ENCODE peak calls at places on chromosomes 16 and 17, in nine cellular contexts. V is adipocyte, C is neural progenitor cell, T is IMR-90, E is Karpas-422, H is mesendoderm, W is fibroblast of lung, N is kidney, B is endodermal cell. G is an unnamed sample.
A peak's percentile ranks its signal among the peaks of the same experiment; 100 is the strongest.

GRCh38 chr16:51154271-51155171 is 3.5 kb upstream of the SALL1 start:
- DNase-seq in V (no peak), C (peak; percentile 84), T (no peak), E (no peak), H (peak; percentile 74), W (no peak), N (peak; percentile 89), B (peak; percentile 84), G (no peak)

GRCh38 chr17:81314410-81315169 is 19.5 kb upstream of the SLC38A10 start:
- DNase-seq in V (no peak), C (no peak), T (no peak), E (no peak), H (no peak), W (no peak), N (no peak), B (no peak), G (no peak)

GRCh38 chr17:40859536-40859935 is 7.5 kb downstream of the KRT12 start:
- DNase-seq in V (no peak), C (no peak), T (peak; percentile 8), E (no peak), H (no peak), W (no peak), N (no peak), B (no peak), G (no peak)

GRCh38 chr16:57567691-57568090 is 25.2 kb downstream of the ADGRG5 start:
- DNase-seq in V (no peak), C (no peak), T (no peak), E (no peak), H (no peak), W (no peak), N (no peak), B (no peak), G (no peak)

GRCh38 chr16:84426804-84427203 is 58.5 kb downstream of the ATP2C2 start:
- DNase-seq in V (no peak), C (no peak), T (no peak), E (no peak), H (no peak), W (no peak), N (no peak), B (no peak), G (no peak)

GRCh38 chr16:58417600-58417999 is 25.3 kb downstream of the GINS3 start:
- DNase-seq in V (no peak), C (no peak), T (no peak), E (peak; percentile 98), H (no peak), W (no peak), N (no peak), B (no peak), G (no peak)

GRCh38 chr17:28497931-28498330 is 8.2 kb upstream of the FOXN1 start:
- DNase-seq in V (no peak), C (no peak), T (no peak), E (no peak), H (peak; percentile 36), W (no peak), N (no peak), B (peak; percentile 84), G (no peak)

GRCh38 chr16:66935319-66936011 is at the start of gene CES2:
- DNase-seq in V (peak; percentile 70), C (no peak), T (peak; percentile 29), E (no peak), H (no peak), W (peak; percentile 39), N (peak; percentile 91), B (peak; percentile 68), G (no peak)

GRCh38 chr16:1708768-1709180 is 2.8 kb downstream of the MAPK8IP3 start:
- DNase-seq in V (peak; percentile 12), C (no peak), T (peak; percentile 86), E (no peak), H (no peak), W (peak; percentile 48), N (no peak), B (no peak), G (peak; percentile 79)

GRCh38 chr17:75124041-75124818 is 7.3 kb downstream of the NT5C start:
- DNase-seq in V (no peak), C (no peak), T (peak; percentile 18), E (no peak), H (no peak), W (peak; percentile 65), N (peak; percentile 92), B (no peak), G (peak; percentile 79)

GRCh38 chr17:45984368-45984767 is 14.7 kb upstream of the STH start:
- DNase-seq in V (no peak), C (no peak), T (no peak), E (no peak), H (no peak), W (no peak), N (peak; percentile 39), B (no peak), G (no peak)

GRCh38 chr16:12788758-12789157 is 14.9 kb downstream of the CPPED1 start:
- DNase-seq in V (no peak), C (no peak), T (no peak), E (no peak), H (no peak), W (no peak), N (no peak), B (no peak), G (no peak)

GRCh38 chr16:12796498-12796897 is 7.2 kb downstream of the CPPED1 start:
- DNase-seq in V (peak; percentile 7), C (no peak), T (peak; percentile 16), E (no peak), H (no peak), W (no peak), N (no peak), B (no peak), G (peak; percentile 25)

GRCh38 chr16:12794486-12795399 is 8.9 kb downstream of the CPPED1 start:
- DNase-seq in V (no peak), C (no peak), T (no peak), E (no peak), H (no peak), W (no peak), N (no peak), B (no peak), G (no peak)

GRCh38 chr16:12791340-12791739 is 12.3 kb downstream of the CPPED1 start:
- DNase-seq in V (no peak), C (no peak), T (no peak), E (no peak), H (no peak), W (no peak), N (no peak), B (no peak), G (no peak)

GRCh38 chr16:12793120-12793889 is 10.4 kb downstream of the CPPED1 start:
- DNase-seq in V (no peak), C (peak; percentile 24), T (no peak), E (no peak), H (peak; percentile 64), W (no peak), N (no peak), B (peak; percentile 70), G (no peak)
- H3K9ac ChIP-seq in V (no peak overlapping the region), C (no peak overlapping the region), T (no peak overlapping the region), E (no peak overlapping the region), H (no peak overlapping the region), W (no peak overlapping the region), N (no peak overlapping the region), B (no peak overlapping the region), G (no peak overlapping the region)

GRCh38 chr17:10421211-10421610 is 539 bp downstream of the MYH8 start:
- DNase-seq in V (no peak), C (no peak), T (no peak), E (no peak), H (no peak), W (no peak), N (no peak), B (no peak), G (no peak)
- H3K9ac ChIP-seq in V (no peak overlapping the region), C (no peak overlapping the region), T (no peak overlapping the region), E (no peak overlapping the region), H (no peak overlapping the region), W (no peak overlapping the region), N (no peak overlapping the region), B (no peak overlapping the region), G (no peak overlapping the region)

GRCh38 chr17:2855063-2855600 is 58.9 kb downstream of the RAP1GAP2 start:
- DNase-seq in V (no peak), C (no peak), T (peak; percentile 34), E (no peak), H (no peak), W (no peak), N (no peak), B (peak; percentile 72), G (no peak)
- H3K9ac ChIP-seq in V (no peak overlapping the region), C (no peak overlapping the region), T (no peak overlapping the region), E (no peak overlapping the region), H (peak overlapping the region; percentile 86), W (no peak overlapping the region), N (peak overlapping the region; percentile 41), B (peak overlapping the region; percentile 63), G (no peak overlapping the region)

GRCh38 chr16:88825146-88825545 is 13.4 kb upstream of the APRT start:
- DNase-seq in V (no peak), C (no peak), T (no peak), E (no peak), H (no peak), W (no peak), N (no peak), B (no peak), G (no peak)
- H3K9ac ChIP-seq in V (no peak overlapping the region), C (no peak overlapping the region), T (no peak overlapping the region), E (no peak overlapping the region), H (no peak overlapping the region), W (no peak overlapping the region), N (no peak overlapping the region), B (no peak overlapping the region), G (no peak overlapping the region)

G was measured in astrocyte.